ENCODE peak calls at places on chromosomes 12 and 14, in five cellular contexts. G is NCI-H460; D is activated CD4-positive, alpha-beta T cell treated with anti-CD3 and anti-CD28 coated beads for 36 hours; M is T-helper 2 cell; X is HT1080. U is an unnamed sample.

GRCh38 chr12:19373569-19373968 is 65.7 kb upstream of the AEBP2 start:
- DNase-seq in X (no peak), D (no peak), M (no peak), G (no peak), U (no peak)

GRCh38 chr14:89165189-89165809 is 251.7 kb downstream of the FOXN3 start:
- DNase-seq in G (no peak), D (no peak), M (no peak), X (no peak), U (no peak)

GRCh38 chr14:51545396-51545795 is 106.3 kb upstream of the FRMD6 start:
- DNase-seq in G (no peak), X (no peak), D (no peak), M (no peak), U (no peak)

GRCh38 chr14:105398726-105399440 is 545 bp downstream of the TEX22 start:
- DNase-seq in M (peak), G (no peak), X (peak), D (peak), U (peak)

GRCh38 chr14:56156096-56156495 is 37.9 kb downstream of the PELI2 start:
- DNase-seq in D (no peak), M (no peak), G (no peak), X (no peak), U (no peak)

GRCh38 chr14:72903707-72904106 is 9.8 kb upstream of the DPF3 start:
- DNase-seq in D (no peak), X (no peak), M (no peak), G (no peak), U (no peak)

GRCh38 chr14:96249016-96249415 is 7.0 kb upstream of the BDKRB1 start:
- DNase-seq in D (no peak), X (peak), M (no peak), G (no peak), U (no peak)

GRCh38 chr12:124411291-124411878 is 116.5 kb downstream of the RFLNA start:
- DNase-seq in M (no peak), D (no peak), X (peak), G (no peak), U (peak)

GRCh38 chr12:2739832-2740641 is 54.7 kb upstream of the FKBP4 start:
- DNase-seq in G (peak), M (no peak), D (no peak), X (peak), U (peak)

GRCh38 chr14:68682166-68683103 is 110.4 kb downstream of the ZFP36L1 start:
- DNase-seq in M (no peak), D (peak), X (peak), G (no peak), U (peak)

GRCh38 chr14:35122696-35123387 is 490 bp downstream of the PRORP start:
- DNase-seq in M (no peak), D (peak), X (no peak), G (no peak), U (peak)

GRCh38 chr12:98403936-98404335 is 111.5 kb upstream of the TMPO start:
- DNase-seq in G (no peak), X (no peak), D (no peak), M (no peak), U (no peak)

GRCh38 chr12:58368001-58368400 is 426.6 kb downstream of the ATP23 start:
- DNase-seq in D (no peak), M (no peak), X (peak), G (no peak), U (no peak)

GRCh38 chr14:67260965-67261364 is 19.7 kb downstream of the PALS1 start:
- DNase-seq in D (no peak), G (no peak), M (no peak), X (no peak), U (no peak)

GRCh38 chr12:4506870-4507269 is 31.8 kb upstream of the RAD51AP1 start:
- DNase-seq in M (no peak), G (no peak), X (peak), D (peak), U (no peak)

GRCh38 chr12:45276154-45276553 is 60.3 kb downstream of the ANO6 start:
- DNase-seq in X (no peak), M (no peak), G (no peak), D (no peak), U (no peak)

GRCh38 chr12:58509116-58509885 is 411.0 kb downstream of the LRIG3 start:
- DNase-seq in D (no peak), M (no peak), X (peak), G (peak), U (no peak)

GRCh38 chr12:44523828-44524227 is 352.3 kb downstream of the NELL2 start:
- DNase-seq in X (no peak), D (no peak), G (no peak), M (no peak), U (no peak)

GRCh38 chr12:43338848-43339526 is 213.0 kb downstream of the ADAMTS20 start:
- DNase-seq in D (no peak), M (no peak), X (peak), G (peak), U (peak)

GRCh38 chr14:96803958-96804357 is 6.8 kb downstream of the VRK1 start:
- DNase-seq in X (no peak), G (no peak), D (no peak), M (no peak), U (no peak)

GRCh38 chr12:30753233-30753632 is 1.5 kb downstream of the CAPRIN2 start:
- DNase-seq in D (peak), X (peak), M (no peak), G (no peak), U (peak)

GRCh38 chr12:102197789-102198188 is at the start of gene PMCH:
- DNase-seq in D (no peak), X (peak), G (no peak), M (no peak), U (no peak)

GRCh38 chr12:49808686-49809368 is 19.4 kb downstream of the NCKAP5L start:
- DNase-seq in D (no peak), G (no peak), X (no peak), M (no peak), U (no peak)

GRCh38 chr14:90381011-90381790 is 15.6 kb upstream of the CALM1 start:
- DNase-seq in G (no peak), D (no peak), M (no peak), X (no peak), U (peak)

GRCh38 chr14:67166450-67166853 is 22.8 kb upstream of the GARIN2 start:
- DNase-seq in X (peak), M (no peak), D (peak), G (peak), U (peak)

GRCh38 chr12:105942316-105942715 is 196.4 kb downstream of the NUAK1 start:
- DNase-seq in G (no peak), M (no peak), X (no peak), D (no peak), U (no peak)

GRCh38 chr14:96030136-96030760 is 8.9 kb upstream of the C14orf132 start:
- DNase-seq in X (no peak), D (no peak), G (no peak), M (no peak), U (no peak)

U was measured in NCI-H82.